ENCODE peak calls at places on chromosome 11, in seven cellular contexts. O is renal cortical epithelial cell; J is T-cell; R is natural killer cell treated with Interleukin-12 subunit alpha and Interleukin-12 subunit beta and Interleukin-15 and Interleukin-18, amount 100 ng/mL, for 72 hours; I is fibroblast of mammary gland; N is GM04503; V is HEK293T. W is an unnamed sample.

GRCh38 chr11:20367313-20367948 is 3.9 kb downstream of the HTATIP2 start:
- DNase-seq in O (peak), J (no peak), R (no peak), I (peak), N (peak), V (peak), W (peak)

GRCh38 chr11:134536219-134536618 is 124.2 kb upstream of the B3GAT1 start:
- DNase-seq in O (no peak), J (no peak), R (no peak), I (no peak), N (no peak), V (no peak), W (no peak)

GRCh38 chr11:76268498-76268897 is 62.2 kb upstream of the WNT11 start:
- DNase-seq in O (no peak), J (no peak), R (no peak), I (no peak), N (no peak), V (no peak), W (no peak)

GRCh38 chr11:111765320-111765983 is 737 bp downstream of the PPP2R1B start:
- DNase-seq in O (no peak), J (no peak), R (no peak), I (peak), N (no peak), V (no peak), W (no peak)

GRCh38 chr11:66668653-66669430 is 8.8 kb downstream of the RBM4B start:
- DNase-seq in O (no peak), J (no peak), R (no peak), I (no peak), N (no peak), V (no peak), W (no peak)

GRCh38 chr11:128172046-128172878 is 415.1 kb downstream of the ETS1 start:
- DNase-seq in O (peak), J (peak), R (peak), I (peak), N (peak), V (peak), W (peak)

GRCh38 chr11:31236052-31236652 is 133.4 kb downstream of the DCDC1 start:
- DNase-seq in O (peak), J (no peak), R (no peak), I (peak), N (no peak), V (no peak), W (peak)

GRCh38 chr11:34105957-34106504 is 602 bp downstream of the NAT10 start:
- DNase-seq in O (peak), J (no peak), R (no peak), I (peak), N (no peak), V (no peak), W (no peak)

GRCh38 chr11:8814209-8814922 is 96.6 kb upstream of the AKIP1 start:
- DNase-seq in O (peak), J (no peak), R (no peak), I (no peak), N (no peak), V (no peak), W (no peak)

GRCh38 chr11:118434553-118435232 is 1.6 kb upstream of the KMT2A start:
- DNase-seq in O (no peak), J (no peak), R (peak), I (peak), N (no peak), V (peak), W (peak)

GRCh38 chr11:47328449-47329390 is 23.8 kb downstream of the MYBPC3 start:
- DNase-seq in O (no peak), J (no peak), R (no peak), I (no peak), N (no peak), V (no peak), W (no peak)

GRCh38 chr11:17407575-17407974 is 19.1 kb upstream of the KCNJ11 start:
- DNase-seq in O (no peak), J (no peak), R (no peak), I (no peak), N (no peak), V (no peak), W (no peak)

GRCh38 chr11:1397862-1398505 is 8.2 kb downstream of the BRSK2 start:
- DNase-seq in O (no peak), J (no peak), R (no peak), I (no peak), N (no peak), V (no peak), W (no peak)

GRCh38 chr11:26996056-26996455 is 2.1 kb downstream of the FIBIN start:
- DNase-seq in O (no peak), J (no peak), R (no peak), I (no peak), N (no peak), V (no peak), W (no peak)

GRCh38 chr11:61543606-61544306 is 35.2 kb downstream of the LRRC10B start:
- DNase-seq in O (peak), J (no peak), R (no peak), I (peak), N (peak), V (no peak), W (peak)

GRCh38 chr11:118623291-118623655 is 15.9 kb downstream of the PHLDB1 start:
- DNase-seq in O (peak), J (no peak), R (no peak), I (no peak), N (no peak), V (no peak), W (no peak)

GRCh38 chr11:133928628-133929059 is 28.1 kb downstream of the IGSF9B start:
- DNase-seq in O (peak), J (no peak), R (no peak), I (no peak), N (no peak), V (no peak), W (no peak)

GRCh38 chr11:122709042-122709760 is 53.7 kb downstream of the UBASH3B start:
- DNase-seq in O (peak), J (no peak), R (no peak), I (peak), N (no peak), V (no peak), W (peak)

GRCh38 chr11:19597876-19598275 is 114.8 kb upstream of the NAV2 start:
- DNase-seq in O (no peak), J (no peak), R (no peak), I (no peak), N (no peak), V (no peak), W (peak)

GRCh38 chr11:101211407-101211975 is 81.9 kb upstream of the PGR start:
- DNase-seq in O (no peak), J (no peak), R (no peak), I (no peak), N (no peak), V (no peak), W (no peak)

GRCh38 chr11:93020248-93021088 is 51.0 kb downstream of the MTNR1B start:
- DNase-seq in O (peak), J (no peak), R (no peak), I (peak), N (no peak), V (no peak), W (peak)

GRCh38 chr11:62961017-62961416 is 23.8 kb downstream of the SLC22A6 start:
- DNase-seq in O (no peak), J (no peak), R (no peak), I (no peak), N (no peak), V (no peak), W (no peak)

GRCh38 chr11:62025429-62026105 is 58.1 kb upstream of the FTH1 start:
- DNase-seq in O (peak), J (peak), R (peak), I (peak), N (peak), V (peak), W (peak)

GRCh38 chr11:45517171-45517770 is 148.2 kb downstream of the CHST1 start:
- DNase-seq in O (no peak), J (no peak), R (no peak), I (no peak), N (no peak), V (no peak), W (no peak)

GRCh38 chr11:96103102-96103501 is 179.2 kb upstream of the MTMR2 start:
- DNase-seq in O (no peak), J (no peak), R (no peak), I (peak), N (no peak), V (no peak), W (no peak)